ENCODE peak calls at places on chromosome 5, in nine cellular contexts. N is AG09319; G is lung; P is adipocyte; X is choroid plexus epithelial cell; W is effector memory CD8-positive, alpha-beta T cell; Z is hippocampal formation; M is NCI-H510A treated with DMSO at 0.1 percent for 48 hours; U is EH. V is an unnamed sample.

GRCh38 chr5:143229896-143230675 is 173.4 kb downstream of the NR3C1 start:
- DNase-seq in Z (no peak), U (peak), X (no peak), G (no peak), W (no peak), M (no peak), P (peak), N (no peak), V (no peak)

GRCh38 chr5:161284445-161284844 is 262.1 kb downstream of the GABRB2 start:
- DNase-seq in U (no peak), P (no peak), M (no peak), W (no peak), X (no peak), G (no peak), N (no peak), Z (no peak), V (no peak)

GRCh38 chr5:14793851-14794250 is 77.7 kb downstream of the ANKH start:
- DNase-seq in M (no peak), W (no peak), Z (no peak), P (no peak), N (no peak), U (no peak), G (no peak), X (no peak), V (no peak)

GRCh38 chr5:77987331-77987730 is 211.2 kb upstream of the TBCA start:
- DNase-seq in Z (peak), P (no peak), G (no peak), N (no peak), M (no peak), W (no peak), X (no peak), U (no peak), V (no peak)

GRCh38 chr5:160672521-160672920 is 179.5 kb downstream of the ATP10B start:
- DNase-seq in P (no peak), X (no peak), M (no peak), Z (no peak), U (no peak), N (no peak), G (no peak), W (no peak), V (no peak)

GRCh38 chr5:132528866-132529634 is 14.3 kb downstream of the IL5 start:
- DNase-seq in P (no peak), N (no peak), W (no peak), X (no peak), U (no peak), Z (no peak), M (no peak), G (no peak), V (no peak)

GRCh38 chr5:153626836-153627235 is 136.4 kb downstream of the GRIA1 start:
- DNase-seq in N (no peak), U (no peak), P (no peak), Z (no peak), X (no peak), M (no peak), G (no peak), W (no peak), V (no peak)

GRCh38 chr5:140267559-140268018 is 35.3 kb downstream of the PFDN1 start:
- DNase-seq in P (no peak), U (no peak), Z (no peak), G (no peak), W (no peak), N (no peak), X (no peak), M (no peak), V (no peak)

GRCh38 chr5:11596185-11596584 is 308.1 kb downstream of the CTNND2 start:
- DNase-seq in G (no peak), N (no peak), X (no peak), Z (peak), U (no peak), P (no peak), W (no peak), M (no peak), V (no peak)

GRCh38 chr5:168898261-168898911 is 319.2 kb upstream of the PANK3 start:
- DNase-seq in N (no peak), U (no peak), G (no peak), Z (no peak), M (no peak), X (no peak), W (no peak), P (peak), V (no peak)

GRCh38 chr5:33806736-33807442 is 84.9 kb downstream of the ADAMTS12 start:
- DNase-seq in M (no peak), W (no peak), P (peak), X (peak), G (no peak), Z (no peak), N (no peak), U (peak), V (no peak)

GRCh38 chr5:37847978-37848425 is 8.2 kb upstream of the GDNF start:
- DNase-seq in X (peak), W (no peak), G (no peak), M (peak), N (no peak), U (peak), P (peak), Z (no peak), V (no peak)

GRCh38 chr5:177495243-177496060 is 2.0 kb downstream of the PDLIM7 start:
- DNase-seq in M (no peak), G (no peak), P (peak), X (peak), Z (no peak), N (peak), W (no peak), U (peak), V (no peak)